ENCODE peak calls at places on chromosomes 3 and 15, in four cellular contexts. One of them, this sample, is unnamed. For H3K36me3, the result is how much of the 10 kb centered on the place peaks cover.

GRCh38 chr15:78365931-78366330 is 25.8 kb downstream of the CRABP1 start:
- DNase-seq in Panc1: no peak
- DNase-seq in stomach: peak
- DNase-seq in CD8-positive, alpha-beta memory T cell: no peak
- DNase-seq in this sample: peak

GRCh38 chr3:124248471-124249028 is 256.6 kb upstream of the ROPN1 start:
- DNase-seq in CD8-positive, alpha-beta memory T cell: no peak
- DNase-seq in Panc1: no peak
- DNase-seq in stomach: peak
- DNase-seq in this sample: peak

GRCh38 chr15:29139540-29140459 is 129.8 kb downstream of the NSMCE3 start:
- DNase-seq in stomach: peak
- DNase-seq in CD8-positive, alpha-beta memory T cell: peak
- DNase-seq in Panc1: no peak
- DNase-seq in this sample: peak

GRCh38 chr3:183911763-183912506 is 27.3 kb upstream of the PARL start:
- DNase-seq in Panc1: peak
- DNase-seq in CD8-positive, alpha-beta memory T cell: no peak
- DNase-seq in stomach: no peak
- DNase-seq in this sample: no peak

GRCh38 chr15:80662756-80663553 is 32.2 kb upstream of the ABHD17C start:
- DNase-seq in Panc1: no peak
- DNase-seq in stomach: no peak
- DNase-seq in CD8-positive, alpha-beta memory T cell: no peak
- DNase-seq in this sample: no peak

GRCh38 chr3:51710631-51711351 is 3.9 kb downstream of the GRM2 start:
- DNase-seq in stomach: peak
- DNase-seq in CD8-positive, alpha-beta memory T cell: no peak
- DNase-seq in Panc1: no peak
- DNase-seq in this sample: no peak

GRCh38 chr3:52007291-52007690 is 11.6 kb upstream of the RPL29 start:
- DNase-seq in Panc1: no peak
- DNase-seq in CD8-positive, alpha-beta memory T cell: no peak
- DNase-seq in stomach: no peak
- DNase-seq in this sample: no peak

GRCh38 chr3:102614580-102614979 is 179.8 kb downstream of the ZPLD1 start:
- DNase-seq in CD8-positive, alpha-beta memory T cell: no peak
- DNase-seq in stomach: no peak
- DNase-seq in Panc1: no peak
- DNase-seq in this sample: peak

GRCh38 chr3:13229291-13229949 is 156.2 kb upstream of the IQSEC1 start:
- DNase-seq in stomach: no peak
- DNase-seq in CD8-positive, alpha-beta memory T cell: no peak
- DNase-seq in Panc1: no peak
- DNase-seq in this sample: peak

GRCh38 chr15:81511160-81511559 is 137.1 kb upstream of the TMC3 start:
- DNase-seq in CD8-positive, alpha-beta memory T cell: no peak
- DNase-seq in stomach: no peak
- DNase-seq in Panc1: no peak
- DNase-seq in this sample: no peak

GRCh38 chr3:120683213-120683612 is 1.2 kb upstream of the HGD start:
- DNase-seq in stomach: no peak
- DNase-seq in CD8-positive, alpha-beta memory T cell: no peak
- DNase-seq in Panc1: no peak
- DNase-seq in this sample: no peak

GRCh38 chr15:40487816-40488682 is 17.3 kb downstream of the CHST14 start:
- DNase-seq in CD8-positive, alpha-beta memory T cell: no peak
- DNase-seq in Panc1: no peak
- DNase-seq in stomach: no peak
- DNase-seq in this sample: no peak

GRCh38 chr15:84780492-84780891 is 32.1 kb downstream of the ZNF592 start:
- DNase-seq in stomach: no peak
- DNase-seq in CD8-positive, alpha-beta memory T cell: no peak
- DNase-seq in Panc1: no peak
- DNase-seq in this sample: no peak

GRCh38 chr3:27722957-27723802 is 1.1 kb upstream of the EOMES start:
- DNase-seq in CD8-positive, alpha-beta memory T cell: no peak
- DNase-seq in stomach: no peak
- DNase-seq in Panc1: no peak
- DNase-seq in this sample: no peak

GRCh38 chr15:87623832-87624231 is 632.7 kb downstream of the NTRK3 start:
- DNase-seq in CD8-positive, alpha-beta memory T cell: no peak
- DNase-seq in Panc1: no peak
- DNase-seq in stomach: no peak
- DNase-seq in this sample: peak

GRCh38 chr3:42301446-42302175 is 35.6 kb upstream of the CCK start:
- DNase-seq in CD8-positive, alpha-beta memory T cell: no peak
- DNase-seq in stomach: no peak
- DNase-seq in Panc1: no peak
- DNase-seq in this sample: no peak

GRCh38 chr3:123708531-123708930 is 123.7 kb upstream of the HACD2 start:
- DNase-seq in CD8-positive, alpha-beta memory T cell: no peak
- DNase-seq in Panc1: no peak
- DNase-seq in stomach: no peak
- DNase-seq in this sample: no peak

GRCh38 chr3:155233213-155233612 is 60.3 kb downstream of the STRIT1 start:
- DNase-seq in stomach: peak
- DNase-seq in CD8-positive, alpha-beta memory T cell: no peak
- DNase-seq in Panc1: no peak
- DNase-seq in this sample: no peak

GRCh38 chr15:98524274-98524673 is 124.1 kb upstream of the IGF1R start:
- DNase-seq in stomach: no peak
- DNase-seq in Panc1: no peak
- DNase-seq in CD8-positive, alpha-beta memory T cell: no peak
- DNase-seq in this sample: no peak

DNA sequence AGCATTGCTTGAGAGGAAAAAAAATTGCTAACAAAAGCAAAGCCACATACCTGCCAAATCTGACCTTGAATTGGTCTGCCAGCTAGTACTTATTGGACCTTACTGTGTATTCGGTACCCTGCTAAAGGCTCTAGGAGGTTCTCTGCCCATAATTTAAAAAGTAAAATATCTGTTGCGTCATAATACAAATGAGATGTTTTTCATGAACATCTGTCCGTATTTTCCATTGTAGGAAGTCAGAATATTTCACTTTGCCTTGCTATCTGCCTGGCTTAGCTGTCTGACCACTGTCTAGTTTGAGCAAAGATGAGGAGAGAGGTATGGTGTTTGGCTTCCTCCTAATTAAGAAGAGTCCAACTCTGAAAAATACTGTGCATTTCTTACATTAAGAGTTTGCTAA is 10.8 kb upstream of the C3orf20 start:
- DNase-seq in CD8-positive, alpha-beta memory T cell: no peak
- DNase-seq in stomach: no peak
- DNase-seq in Panc1: no peak
- DNase-seq in this sample: no peak
- H3K36me3 ChIP-seq in CD8-positive, alpha-beta memory T cell: half or more
- H3K36me3 ChIP-seq in stomach: half or more
- H3K36me3 ChIP-seq in Panc1: under half
- H3K36me3 ChIP-seq in this sample: half or more

GRCh38 chr15:75921732-75922703 is 18.3 kb downstream of the FBXO22 start:
- DNase-seq in CD8-positive, alpha-beta memory T cell: no peak
- DNase-seq in Panc1: no peak
- DNase-seq in stomach: peak
- DNase-seq in this sample: peak

GRCh38 chr15:75918135-75918534 is 14.5 kb downstream of the FBXO22 start:
- DNase-seq in stomach: no peak
- DNase-seq in CD8-positive, alpha-beta memory T cell: no peak
- DNase-seq in Panc1: no peak
- DNase-seq in this sample: no peak

GRCh38 chr15:75920079-75920478 is 16.4 kb downstream of the FBXO22 start:
- DNase-seq in CD8-positive, alpha-beta memory T cell: no peak
- DNase-seq in stomach: no peak
- DNase-seq in Panc1: no peak
- DNase-seq in this sample: no peak

GRCh38 chr15:75916978-75917377 is 13.3 kb downstream of the FBXO22 start:
- DNase-seq in stomach: no peak
- DNase-seq in Panc1: no peak
- DNase-seq in CD8-positive, alpha-beta memory T cell: no peak
- DNase-seq in this sample: no peak
- H3K36me3 ChIP-seq in stomach: half or more
- H3K36me3 ChIP-seq in Panc1: under half
- H3K36me3 ChIP-seq in CD8-positive, alpha-beta memory T cell: under half
- H3K36me3 ChIP-seq in this sample: under half

GRCh38 chr3:112117826-112118571 is 15.0 kb downstream of the GCSAM start:
- DNase-seq in Panc1: no peak
- DNase-seq in stomach: no peak
- DNase-seq in CD8-positive, alpha-beta memory T cell: no peak
- DNase-seq in this sample: no peak
- H3K36me3 ChIP-seq in Panc1: under half
- H3K36me3 ChIP-seq in stomach: under half
- H3K36me3 ChIP-seq in CD8-positive, alpha-beta memory T cell: under half
- H3K36me3 ChIP-seq in this sample: under half

DNA sequence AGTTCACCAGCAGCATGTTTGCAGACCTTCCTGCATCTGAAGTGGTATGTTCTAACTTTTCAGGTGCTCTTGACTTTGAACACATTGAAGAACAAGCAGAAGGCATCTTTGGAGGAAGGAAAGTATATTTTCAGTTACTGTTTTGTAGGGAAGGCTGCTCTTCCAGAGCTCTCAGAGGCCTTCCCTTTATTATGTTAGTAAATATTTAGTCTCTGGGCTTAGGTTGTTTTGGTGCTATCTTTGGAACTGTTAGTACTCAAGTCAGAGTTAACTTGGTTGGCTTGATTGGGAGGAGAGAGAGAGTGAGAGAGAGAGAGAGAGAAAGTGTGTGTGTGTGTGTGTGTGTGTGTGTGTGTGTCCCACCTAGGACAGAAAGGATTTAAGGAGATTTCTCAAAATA is 188.2 kb downstream of the ITPR1 start:
- DNase-seq in stomach: no peak
- DNase-seq in CD8-positive, alpha-beta memory T cell: no peak
- DNase-seq in Panc1: no peak
- DNase-seq in this sample: no peak
- H3K36me3 ChIP-seq in stomach: half or more
- H3K36me3 ChIP-seq in CD8-positive, alpha-beta memory T cell: under half
- H3K36me3 ChIP-seq in Panc1: under half
- H3K36me3 ChIP-seq in this sample: under half

GRCh38 chr3:14414841-14415464 is 12.5 kb downstream of the SLC6A6 start:
- DNase-seq in CD8-positive, alpha-beta memory T cell: no peak
- DNase-seq in Panc1: no peak
- DNase-seq in stomach: no peak
- DNase-seq in this sample: no peak
- H3K36me3 ChIP-seq in CD8-positive, alpha-beta memory T cell: under half
- H3K36me3 ChIP-seq in Panc1: under half
- H3K36me3 ChIP-seq in stomach: under half
- H3K36me3 ChIP-seq in this sample: under half

DNA sequence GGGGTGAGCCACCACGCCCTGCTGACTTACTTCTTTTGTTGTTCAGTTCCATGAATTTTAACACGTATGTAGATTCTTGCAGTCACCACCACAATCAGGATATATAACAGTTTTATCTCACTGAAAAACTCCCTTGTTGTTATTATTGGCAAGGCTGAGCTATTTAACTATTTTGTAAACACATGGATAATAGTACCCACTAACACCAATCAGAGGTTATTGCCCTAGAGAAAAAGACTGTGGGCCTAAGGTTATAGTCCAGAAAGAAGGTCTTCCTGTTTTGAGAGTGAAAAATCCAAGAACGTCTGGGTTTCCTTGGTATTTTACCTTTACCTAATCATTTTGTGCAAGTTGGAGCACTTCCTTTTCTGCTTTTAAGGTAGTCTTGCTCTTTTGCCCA is 9.5 kb downstream of the ZWILCH start:
- DNase-seq in stomach: no peak
- DNase-seq in Panc1: no peak
- DNase-seq in CD8-positive, alpha-beta memory T cell: no peak
- DNase-seq in this sample: no peak
- H3K36me3 ChIP-seq in stomach: under half
- H3K36me3 ChIP-seq in Panc1: under half
- H3K36me3 ChIP-seq in CD8-positive, alpha-beta memory T cell: under half
- H3K36me3 ChIP-seq in this sample: under half

GRCh38 chr15:90469723-90470122 is 60.0 kb upstream of the CRTC3 start:
- DNase-seq in CD8-positive, alpha-beta memory T cell: no peak
- DNase-seq in Panc1: no peak
- DNase-seq in stomach: no peak
- DNase-seq in this sample: no peak
- H3K36me3 ChIP-seq in CD8-positive, alpha-beta memory T cell: half or more
- H3K36me3 ChIP-seq in Panc1: under half
- H3K36me3 ChIP-seq in stomach: half or more
- H3K36me3 ChIP-seq in this sample: under half

GRCh38 chr15:66306381-66306780 is 13.0 kb downstream of the DIS3L start:
- DNase-seq in stomach: no peak
- DNase-seq in Panc1: no peak
- DNase-seq in CD8-positive, alpha-beta memory T cell: no peak
- DNase-seq in this sample: no peak

GRCh38 chr15:66308526-66308925 is 15.2 kb downstream of the DIS3L start:
- DNase-seq in CD8-positive, alpha-beta memory T cell: no peak
- DNase-seq in Panc1: no peak
- DNase-seq in stomach: no peak
- DNase-seq in this sample: no peak

GRCh38 chr15:66312144-66312543 is 18.8 kb downstream of the DIS3L start:
- DNase-seq in CD8-positive, alpha-beta memory T cell: no peak
- DNase-seq in stomach: no peak
- DNase-seq in Panc1: no peak
- DNase-seq in this sample: no peak

DNA sequence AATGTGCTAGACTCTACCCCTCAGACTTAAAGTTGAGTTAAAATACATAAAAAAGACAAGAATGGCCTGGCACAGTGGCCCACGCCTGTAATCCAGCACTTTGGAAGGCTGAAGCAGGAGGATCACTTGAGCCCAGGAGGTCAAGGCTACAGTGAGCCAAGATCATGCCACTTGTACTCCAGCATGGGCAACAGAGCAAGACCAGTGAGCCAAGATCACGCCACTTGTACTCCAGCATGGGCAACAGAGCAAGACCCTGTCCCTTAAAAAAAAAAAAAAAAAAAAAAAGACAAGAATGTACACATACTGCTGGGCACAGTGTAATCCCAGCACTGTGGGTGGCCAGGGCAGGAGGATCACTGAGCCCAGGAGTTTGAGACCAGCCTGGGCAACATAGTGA is 17.4 kb downstream of the DIS3L start:
- DNase-seq in stomach: no peak
- DNase-seq in CD8-positive, alpha-beta memory T cell: no peak
- DNase-seq in Panc1: no peak
- DNase-seq in this sample: no peak
- H3K36me3 ChIP-seq in stomach: half or more
- H3K36me3 ChIP-seq in CD8-positive, alpha-beta memory T cell: under half
- H3K36me3 ChIP-seq in Panc1: under half
- H3K36me3 ChIP-seq in this sample: under half